ENCODE peak calls at places on chromosomes 5 and 9, in six cellular contexts. One of them, this sample, is unnamed. For H3K4me1, the result is how much of the 10 kb centered on the place peaks cover.

GRCh38 chr9:136375096-136375495 is 1.6 kb upstream of the CARD9 start:
- DNase-seq in tibial nerve: no peak
- DNase-seq in A549: no peak
- DNase-seq in suprapubic skin: no peak
- DNase-seq in SK-N-SH: peak
- DNase-seq in sigmoid colon: no peak
- DNase-seq in this sample: no peak

GRCh38 chr9:112861155-112861554 is 29.5 kb downstream of the SLC46A2 start:
- DNase-seq in tibial nerve: no peak
- DNase-seq in A549: no peak
- DNase-seq in suprapubic skin: no peak
- DNase-seq in SK-N-SH: no peak
- DNase-seq in sigmoid colon: no peak
- DNase-seq in this sample: no peak

GRCh38 chr9:84278131-84278530 is 62.4 kb downstream of the SLC28A3 start:
- DNase-seq in tibial nerve: no peak
- DNase-seq in A549: no peak
- DNase-seq in suprapubic skin: no peak
- DNase-seq in SK-N-SH: no peak
- DNase-seq in sigmoid colon: no peak
- DNase-seq in this sample: no peak

GRCh38 chr9:23926378-23926777 is 100.3 kb upstream of the ELAVL2 start:
- DNase-seq in tibial nerve: no peak
- DNase-seq in A549: no peak
- DNase-seq in suprapubic skin: no peak
- DNase-seq in SK-N-SH: no peak
- DNase-seq in sigmoid colon: no peak
- DNase-seq in this sample: no peak

GRCh38 chr9:33143241-33143642 is 23.9 kb downstream of the B4GALT1 start:
- DNase-seq in tibial nerve: no peak
- DNase-seq in A549: peak
- DNase-seq in suprapubic skin: peak
- DNase-seq in SK-N-SH: no peak
- DNase-seq in sigmoid colon: peak
- DNase-seq in this sample: peak

GRCh38 chr9:14945351-14945750 is 35.1 kb upstream of the FREM1 start:
- DNase-seq in tibial nerve: no peak
- DNase-seq in A549: no peak
- DNase-seq in suprapubic skin: no peak
- DNase-seq in SK-N-SH: no peak
- DNase-seq in sigmoid colon: no peak
- DNase-seq in this sample: no peak

GRCh38 chr5:93022770-93023169 is 558.2 kb downstream of the NR2F1-AS1 start:
- DNase-seq in tibial nerve: no peak
- DNase-seq in A549: peak
- DNase-seq in suprapubic skin: no peak
- DNase-seq in SK-N-SH: no peak
- DNase-seq in sigmoid colon: no peak
- DNase-seq in this sample: no peak

GRCh38 chr5:158233735-158234322 is 374.9 kb upstream of the CLINT1 start:
- DNase-seq in tibial nerve: no peak
- DNase-seq in A549: no peak
- DNase-seq in suprapubic skin: no peak
- DNase-seq in SK-N-SH: no peak
- DNase-seq in sigmoid colon: no peak
- DNase-seq in this sample: no peak

GRCh38 chr5:64869419-64869818 is 100.7 kb downstream of the CWC27 start:
- DNase-seq in tibial nerve: no peak
- DNase-seq in A549: peak
- DNase-seq in suprapubic skin: no peak
- DNase-seq in SK-N-SH: no peak
- DNase-seq in sigmoid colon: no peak
- DNase-seq in this sample: no peak

GRCh38 chr9:25678147-25678666 is at the start of gene TUSC1:
- DNase-seq in tibial nerve: peak
- DNase-seq in A549: peak
- DNase-seq in suprapubic skin: peak
- DNase-seq in SK-N-SH: peak
- DNase-seq in sigmoid colon: peak
- DNase-seq in this sample: peak

GRCh38 chr5:67344870-67345269 is 148.3 kb upstream of the CD180 start:
- DNase-seq in tibial nerve: no peak
- DNase-seq in A549: no peak
- DNase-seq in suprapubic skin: no peak
- DNase-seq in SK-N-SH: no peak
- DNase-seq in sigmoid colon: no peak
- DNase-seq in this sample: no peak

GRCh38 chr9:109499631-109500120 is 1.6 kb upstream of the PTPN3 start:
- DNase-seq in tibial nerve: no peak
- DNase-seq in A549: peak
- DNase-seq in suprapubic skin: peak
- DNase-seq in SK-N-SH: peak
- DNase-seq in sigmoid colon: no peak
- DNase-seq in this sample: no peak

GRCh38 chr5:59193616-59194319 is 610.9 kb downstream of the RAB3C start:
- DNase-seq in tibial nerve: no peak
- DNase-seq in A549: peak
- DNase-seq in suprapubic skin: no peak
- DNase-seq in SK-N-SH: no peak
- DNase-seq in sigmoid colon: peak
- DNase-seq in this sample: no peak

GRCh38 chr9:124267271-124267807 is 9.6 kb downstream of the NEK6 start:
- DNase-seq in tibial nerve: peak
- DNase-seq in A549: peak
- DNase-seq in suprapubic skin: no peak
- DNase-seq in SK-N-SH: no peak
- DNase-seq in sigmoid colon: no peak
- DNase-seq in this sample: no peak

GRCh38 chr5:143887302-143887638 is 75.3 kb downstream of the HMHB1 start:
- DNase-seq in tibial nerve: peak
- DNase-seq in A549: no peak
- DNase-seq in suprapubic skin: no peak
- DNase-seq in SK-N-SH: peak
- DNase-seq in sigmoid colon: no peak
- DNase-seq in this sample: no peak

GRCh38 chr9:91039125-91039834 is 237.7 kb downstream of the SYK start:
- DNase-seq in tibial nerve: no peak
- DNase-seq in A549: no peak
- DNase-seq in suprapubic skin: peak
- DNase-seq in SK-N-SH: no peak
- DNase-seq in sigmoid colon: no peak
- DNase-seq in this sample: no peak

GRCh38 chr9:38181216-38181615 is 112.2 kb upstream of the SHB start:
- DNase-seq in tibial nerve: no peak
- DNase-seq in A549: no peak
- DNase-seq in suprapubic skin: no peak
- DNase-seq in SK-N-SH: no peak
- DNase-seq in sigmoid colon: no peak
- DNase-seq in this sample: no peak

GRCh38 chr5:82467006-82467561 is 188.9 kb upstream of the RPS23 start:
- DNase-seq in tibial nerve: no peak
- DNase-seq in A549: no peak
- DNase-seq in suprapubic skin: no peak
- DNase-seq in SK-N-SH: no peak
- DNase-seq in sigmoid colon: no peak
- DNase-seq in this sample: no peak

GRCh38 chr9:3908731-3909130 is 382.9 kb upstream of the RFX3 start:
- DNase-seq in tibial nerve: no peak
- DNase-seq in A549: no peak
- DNase-seq in suprapubic skin: no peak
- DNase-seq in SK-N-SH: no peak
- DNase-seq in sigmoid colon: no peak
- DNase-seq in this sample: no peak
- H3K4me1 ChIP-seq in tibial nerve: under half
- H3K4me1 ChIP-seq in A549: under half
- H3K4me1 ChIP-seq in suprapubic skin: under half
- H3K4me1 ChIP-seq in SK-N-SH: under half
- H3K4me1 ChIP-seq in sigmoid colon: under half
- H3K4me1 ChIP-seq in this sample: under half

DNA sequence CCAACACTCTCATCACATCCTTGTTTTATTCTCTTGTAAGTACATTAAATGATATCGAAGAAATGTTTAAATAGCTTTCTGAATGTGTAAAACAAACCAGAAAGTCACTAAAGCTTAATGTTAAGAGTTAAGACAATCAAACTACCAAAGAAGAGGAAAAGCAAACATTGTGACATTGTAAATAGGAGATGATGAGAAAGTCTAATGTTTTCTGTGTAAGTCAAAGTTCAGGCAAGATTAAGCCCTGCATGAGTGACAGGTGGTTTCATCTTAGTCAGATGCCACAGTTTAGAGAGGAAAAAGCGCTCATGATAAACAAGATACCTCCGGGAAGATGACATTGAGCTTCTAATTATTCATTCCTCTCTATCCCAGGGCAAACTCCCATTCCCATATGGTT is 50.9 kb upstream of the PHYKPL start:
- DNase-seq in tibial nerve: no peak
- DNase-seq in A549: no peak
- DNase-seq in suprapubic skin: no peak
- DNase-seq in SK-N-SH: no peak
- DNase-seq in sigmoid colon: no peak
- DNase-seq in this sample: no peak
- H3K27ac ChIP-seq in tibial nerve: no peak
- H3K27ac ChIP-seq in A549: no peak
- H3K27ac ChIP-seq in suprapubic skin: no peak
- H3K27ac ChIP-seq in SK-N-SH: no peak
- H3K27ac ChIP-seq in sigmoid colon: no peak
- H3K27ac ChIP-seq in this sample: no peak

GRCh38 chr5:1488882-1489680 is 34.7 kb downstream of the LPCAT1 start:
- DNase-seq in tibial nerve: no peak
- DNase-seq in A549: no peak
- DNase-seq in suprapubic skin: no peak
- DNase-seq in SK-N-SH: no peak
- DNase-seq in sigmoid colon: no peak
- DNase-seq in this sample: no peak
- TF ChIP-seq EP300 in tibial nerve: no peak
- TF ChIP-seq EP300 in A549: no peak
- TF ChIP-seq EP300 in suprapubic skin: no peak
- TF ChIP-seq EP300 in SK-N-SH: no peak
- TF ChIP-seq EP300 in sigmoid colon: no peak
- TF ChIP-seq EP300 in this sample: no peak

DNA sequence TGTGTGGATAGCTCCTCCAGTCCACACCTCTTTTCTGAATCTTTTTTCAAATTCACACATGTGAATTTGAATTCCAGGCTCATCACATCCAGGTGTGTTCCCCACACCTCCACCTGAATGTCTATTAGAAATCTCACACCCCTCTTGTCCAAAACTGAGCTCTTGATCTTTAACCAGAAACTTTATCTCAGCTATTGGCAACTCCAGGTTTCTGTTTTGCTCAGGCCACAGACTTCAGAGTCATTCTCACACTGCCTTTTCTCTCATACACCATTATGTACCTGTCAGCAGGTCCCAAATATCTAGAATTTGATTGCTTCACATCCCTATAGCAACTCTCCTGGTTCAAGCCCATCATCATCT is 11.6 kb downstream of the NIPSNAP3B start:
- DNase-seq in tibial nerve: no peak
- DNase-seq in A549: no peak
- DNase-seq in suprapubic skin: no peak
- DNase-seq in SK-N-SH: no peak
- DNase-seq in sigmoid colon: no peak
- DNase-seq in this sample: no peak
- H3K4me1 ChIP-seq in tibial nerve: under half
- H3K4me1 ChIP-seq in A549: under half
- H3K4me1 ChIP-seq in suprapubic skin: under half
- H3K4me1 ChIP-seq in SK-N-SH: under half
- H3K4me1 ChIP-seq in sigmoid colon: under half
- H3K4me1 ChIP-seq in this sample: under half

DNA sequence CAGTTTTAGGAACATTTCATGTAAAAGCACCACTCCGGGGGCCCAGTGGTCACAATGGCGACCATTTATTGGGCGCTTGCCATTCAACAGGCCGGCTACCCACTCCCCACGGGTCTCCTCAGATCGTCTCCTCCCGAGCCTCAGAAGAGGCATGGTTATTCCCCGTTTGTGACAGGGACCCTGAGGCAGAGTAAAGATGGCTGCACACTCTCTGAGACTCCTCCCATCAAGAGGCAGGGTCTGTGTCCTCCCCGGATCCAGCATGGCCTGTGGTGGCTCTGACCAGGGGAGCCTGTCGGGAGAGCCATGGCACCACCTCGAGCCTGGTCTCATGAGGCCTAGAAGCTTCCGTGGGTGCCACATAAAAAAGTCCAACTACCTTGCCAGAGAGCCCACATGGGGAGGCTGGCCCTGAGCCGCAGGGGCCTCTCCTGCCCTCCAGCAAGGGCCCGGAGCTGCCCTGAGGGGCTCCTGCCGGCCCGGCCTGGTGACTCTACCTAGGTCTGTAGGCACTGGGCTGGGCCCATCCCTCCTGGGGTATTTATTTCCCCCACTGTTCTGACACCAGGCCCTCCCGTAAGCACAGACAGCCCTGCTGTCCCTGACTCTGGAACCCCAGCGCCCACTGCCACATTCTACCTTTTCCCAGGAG is 90.8 kb downstream of the VAV2 start:
- DNase-seq in tibial nerve: no peak
- DNase-seq in A549: no peak
- DNase-seq in suprapubic skin: no peak
- DNase-seq in SK-N-SH: no peak
- DNase-seq in sigmoid colon: no peak
- DNase-seq in this sample: no peak
- H3K27ac ChIP-seq in tibial nerve: no peak
- H3K27ac ChIP-seq in A549: no peak
- H3K27ac ChIP-seq in suprapubic skin: no peak
- H3K27ac ChIP-seq in SK-N-SH: no peak
- H3K27ac ChIP-seq in sigmoid colon: no peak
- H3K27ac ChIP-seq in this sample: no peak

GRCh38 chr5:174559141-174559540 is 165.2 kb upstream of the MSX2 start:
- DNase-seq in tibial nerve: no peak
- DNase-seq in A549: no peak
- DNase-seq in suprapubic skin: no peak
- DNase-seq in SK-N-SH: no peak
- DNase-seq in sigmoid colon: no peak
- DNase-seq in this sample: no peak
- TF ChIP-seq EP300 in tibial nerve: no peak
- TF ChIP-seq EP300 in A549: no peak
- TF ChIP-seq EP300 in suprapubic skin: no peak
- TF ChIP-seq EP300 in SK-N-SH: no peak
- TF ChIP-seq EP300 in sigmoid colon: no peak
- TF ChIP-seq EP300 in this sample: no peak

DNA sequence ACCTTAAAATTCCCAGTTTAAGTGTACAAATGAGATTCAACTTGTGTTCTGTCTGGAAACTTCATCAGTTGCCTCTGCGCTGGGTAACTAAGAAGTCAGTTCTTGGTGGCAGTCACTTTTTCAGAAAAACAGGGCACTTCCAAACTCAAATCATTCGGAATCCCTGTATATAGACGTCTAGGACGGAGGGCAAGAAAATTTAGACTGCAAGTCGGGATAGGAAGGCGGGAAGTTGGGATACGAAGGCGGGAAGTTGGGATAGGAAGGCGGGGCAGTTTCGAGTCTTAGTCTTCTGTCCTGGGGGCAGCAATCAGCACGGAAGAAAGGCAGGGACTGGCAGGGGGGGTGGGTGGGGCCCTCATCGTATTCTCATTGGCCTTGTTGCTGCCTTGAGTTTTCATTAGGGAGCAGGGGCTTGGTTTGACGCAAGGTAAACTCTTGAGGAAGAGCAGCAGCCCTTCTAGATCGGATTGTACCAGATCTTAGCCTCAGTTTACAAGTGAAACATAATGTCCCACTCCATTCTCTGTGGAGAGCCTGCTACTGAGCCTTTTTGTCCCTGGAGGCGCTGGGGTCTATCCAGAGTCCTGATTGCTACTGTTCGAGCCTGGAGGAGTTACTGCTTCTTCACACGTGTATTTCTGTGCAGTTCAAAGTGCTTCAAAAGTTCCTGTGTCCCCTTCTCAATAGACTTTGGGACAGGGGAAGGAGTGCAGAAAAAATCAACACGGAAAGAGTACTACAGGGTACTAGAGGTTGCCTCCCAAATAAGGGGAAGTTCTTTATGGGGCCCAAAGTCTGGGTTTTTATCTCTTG is 2.7 kb upstream of the PURA start:
- DNase-seq in tibial nerve: no peak
- DNase-seq in A549: no peak
- DNase-seq in suprapubic skin: no peak
- DNase-seq in SK-N-SH: no peak
- DNase-seq in sigmoid colon: no peak
- DNase-seq in this sample: no peak
- H3K4me1 ChIP-seq in tibial nerve: under half
- H3K4me1 ChIP-seq in A549: under half
- H3K4me1 ChIP-seq in suprapubic skin: half or more
- H3K4me1 ChIP-seq in SK-N-SH: under half
- H3K4me1 ChIP-seq in sigmoid colon: half or more
- H3K4me1 ChIP-seq in this sample: under half

This sample was measured in ovary.